ENCODE peak calls at places on chromosome 2, in five cellular contexts. M is fibroblast of lung, A is transverse colon, Y is cardiac muscle cell, K is HCT116. Q is an unnamed sample.

GRCh38 chr2:12766421-12766879 is 49.7 kb downstream of the TRIB2 start:
- DNase-seq in K (no peak), A (no peak), Y (peak; percentile 30), M (no peak), Q (peak; percentile 12)

GRCh38 chr2:100253786-100254185 is 68.5 kb downstream of the LONRF2 start:
- DNase-seq in K (no peak), Y (no peak), M (no peak), A (no peak), Q (no peak)

GRCh38 chr2:220194630-220195029 is 567.2 kb downstream of the SLC4A3 start:
- DNase-seq in K (no peak), M (no peak), A (no peak), Y (no peak), Q (no peak)

GRCh38 chr2:188291617-188292445 is at the start of gene GULP1:
- DNase-seq in M (peak; percentile 80), A (peak; percentile 76), Y (peak; percentile 76), K (no peak), Q (no peak)

GRCh38 chr2:11738589-11739436 is 7.6 kb upstream of the LPIN1 start:
- DNase-seq in M (peak; percentile 95), K (peak; percentile 39), A (peak; percentile 68), Y (peak; percentile 95), Q (no peak)

GRCh38 chr2:178527592-178527991 is 47.3 kb downstream of the PLEKHA3 start:
- DNase-seq in K (no peak), A (no peak), M (no peak), Y (no peak), Q (no peak)

GRCh38 chr2:113009617-113010016 is 4.4 kb downstream of the IL36A start:
- DNase-seq in Y (no peak), A (no peak), K (no peak), M (no peak), Q (no peak)

GRCh38 chr2:177905640-177906039 is 166.9 kb downstream of the PDE11A start:
- DNase-seq in M (no peak), Y (no peak), A (no peak), K (no peak), Q (no peak)

GRCh38 chr2:165009466-165009865 is 54.1 kb upstream of the SLC38A11 start:
- DNase-seq in A (no peak), K (no peak), Y (no peak), M (no peak), Q (peak; percentile 74)

GRCh38 chr2:221791840-221792239 is 219.7 kb upstream of the EPHA4 start:
- DNase-seq in Y (no peak), A (no peak), M (no peak), K (no peak), Q (no peak)

GRCh38 chr2:103153580-103153979 is 391.7 kb downstream of the TMEM182 start:
- DNase-seq in M (no peak), A (no peak), Y (no peak), K (no peak), Q (no peak)
- H3K27ac ChIP-seq in M (no peak overlapping the region), A (no peak overlapping the region), Y (no peak overlapping the region), K (no peak overlapping the region), Q (no peak overlapping the region)

DNA sequence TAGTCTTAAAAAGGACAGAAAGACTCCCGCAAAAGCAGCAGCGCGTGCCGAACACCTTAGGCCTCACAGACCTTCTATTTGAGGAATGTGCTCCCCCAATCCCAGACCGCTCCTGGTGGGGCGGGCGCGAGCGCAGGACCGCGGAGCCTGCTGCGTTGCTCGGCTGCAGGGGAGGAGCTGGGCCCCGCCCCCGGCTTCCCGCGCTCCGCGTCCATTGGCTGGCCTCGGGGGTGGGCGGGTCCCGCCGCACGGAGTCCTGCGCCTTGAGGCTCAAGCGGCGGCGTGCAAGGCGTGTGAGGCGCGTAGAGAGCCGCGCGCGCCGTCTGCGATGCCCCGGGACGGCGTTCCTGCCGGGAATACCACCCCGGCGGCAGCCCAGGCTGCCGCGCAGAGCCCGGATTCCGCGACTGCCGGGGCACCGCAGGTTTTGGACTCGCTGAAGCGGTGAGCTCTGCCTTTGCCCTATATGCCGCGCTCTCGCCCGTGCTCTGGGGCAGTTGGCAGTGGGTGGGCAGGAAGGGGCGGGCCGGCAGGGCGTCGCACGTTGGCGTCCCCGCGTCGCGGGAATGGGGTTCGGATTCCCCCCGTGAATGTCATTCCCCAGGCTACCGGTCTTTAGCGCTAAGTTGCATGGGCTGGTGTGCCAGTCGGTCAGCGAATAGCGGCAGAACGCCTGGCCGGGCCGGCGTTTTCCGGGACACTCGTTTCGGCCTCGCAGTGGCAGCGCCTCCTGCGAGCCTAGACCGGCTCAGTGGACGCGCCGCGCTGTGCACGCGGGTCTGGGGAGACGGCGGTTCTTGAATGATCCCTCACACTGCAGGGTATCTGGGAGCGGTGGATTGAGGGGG is 49.6 kb upstream of the PAIP2B start:
- DNase-seq in A (peak; percentile 91), M (peak; percentile 62), K (peak; percentile 84), Y (peak; percentile 89), Q (no peak)
- H3K27ac ChIP-seq in A (peak overlapping the region; percentile 69), M (no peak overlapping the region), K (peak overlapping the region; percentile 70), Y (no peak overlapping the region), Q (no peak overlapping the region)

GRCh38 chr2:72185166-72185565 is 37.5 kb upstream of the CYP26B1 start:
- DNase-seq in K (no peak), A (no peak), Y (no peak), M (no peak), Q (no peak)

GRCh38 chr2:72183466-72183865 is 35.8 kb upstream of the CYP26B1 start:
- DNase-seq in Y (no peak), M (no peak), A (no peak), K (no peak), Q (no peak)

GRCh38 chr2:72181616-72182015 is 34.0 kb upstream of the CYP26B1 start:
- DNase-seq in K (no peak), M (no peak), A (no peak), Y (no peak), Q (no peak)

GRCh38 chr2:72180351-72180750 is 32.7 kb upstream of the CYP26B1 start:
- DNase-seq in M (no peak), K (no peak), A (no peak), Y (no peak), Q (no peak)

DNA sequence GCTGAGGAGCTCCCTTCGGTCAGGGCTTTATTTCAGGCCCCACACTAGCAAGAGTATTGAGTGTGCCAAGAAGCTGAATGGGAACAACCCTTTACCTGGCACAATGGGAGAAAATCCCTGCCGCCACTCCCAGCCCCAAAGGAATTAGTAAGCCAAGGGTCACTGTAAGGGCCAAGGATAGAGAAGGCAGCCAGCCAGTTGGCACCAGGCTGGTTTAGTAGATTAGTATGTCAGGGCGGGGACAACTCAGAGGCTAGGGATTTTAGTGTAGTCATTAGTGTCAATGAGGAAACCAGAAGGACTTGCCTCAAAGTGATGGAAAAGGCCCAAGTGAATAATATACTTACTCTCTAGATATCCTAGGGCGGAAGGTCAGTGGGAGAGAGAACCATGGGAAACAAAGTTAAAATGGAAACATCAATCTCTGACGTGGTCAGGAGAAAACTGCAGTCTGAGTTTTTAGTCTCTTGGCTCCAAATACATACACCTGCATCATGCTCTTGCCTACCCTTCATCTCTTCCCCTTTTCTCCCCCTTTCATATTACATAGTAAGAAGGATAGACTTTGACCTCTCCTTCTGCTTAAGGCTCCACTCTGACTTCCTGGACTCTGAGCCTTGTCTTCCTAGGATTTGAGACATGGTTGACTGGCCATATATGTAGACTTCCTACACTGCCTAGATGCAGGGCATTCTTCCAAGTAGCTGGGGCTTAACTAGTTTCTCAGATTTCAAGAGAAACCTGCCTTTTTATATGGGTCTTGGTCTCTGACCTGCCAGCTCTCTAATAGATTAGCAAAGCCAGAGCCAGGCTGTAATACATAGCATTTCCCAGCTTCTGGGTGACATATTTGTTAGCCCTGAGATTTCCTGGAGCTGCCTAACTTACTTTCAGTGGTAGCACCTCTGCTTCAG is 35.1 kb upstream of the CYP26B1 start:
- DNase-seq in M (no peak), Y (no peak), K (no peak), A (peak; percentile 81), Q (no peak)
- H3K27ac ChIP-seq in M (no peak overlapping the region), Y (no peak overlapping the region), K (no peak overlapping the region), A (peak overlapping the region; percentile 80), Q (no peak overlapping the region)

GRCh38 chr2:241298554-241299165 is 16.8 kb downstream of the HDLBP start:
- DNase-seq in M (no peak), Y (no peak), A (no peak), K (no peak), Q (no peak)

GRCh38 chr2:241291977-241292376 is 23.5 kb downstream of the HDLBP start:
- DNase-seq in M (no peak), Y (no peak), K (no peak), A (no peak), Q (no peak)

GRCh38 chr2:241296767-241297166 is 18.7 kb downstream of the HDLBP start:
- DNase-seq in K (no peak), M (no peak), A (no peak), Y (no peak), Q (no peak)

GRCh38 chr2:241291152-241291551 is 24.3 kb downstream of the HDLBP start:
- DNase-seq in Y (no peak), A (no peak), K (no peak), M (no peak), Q (no peak)

DNA sequence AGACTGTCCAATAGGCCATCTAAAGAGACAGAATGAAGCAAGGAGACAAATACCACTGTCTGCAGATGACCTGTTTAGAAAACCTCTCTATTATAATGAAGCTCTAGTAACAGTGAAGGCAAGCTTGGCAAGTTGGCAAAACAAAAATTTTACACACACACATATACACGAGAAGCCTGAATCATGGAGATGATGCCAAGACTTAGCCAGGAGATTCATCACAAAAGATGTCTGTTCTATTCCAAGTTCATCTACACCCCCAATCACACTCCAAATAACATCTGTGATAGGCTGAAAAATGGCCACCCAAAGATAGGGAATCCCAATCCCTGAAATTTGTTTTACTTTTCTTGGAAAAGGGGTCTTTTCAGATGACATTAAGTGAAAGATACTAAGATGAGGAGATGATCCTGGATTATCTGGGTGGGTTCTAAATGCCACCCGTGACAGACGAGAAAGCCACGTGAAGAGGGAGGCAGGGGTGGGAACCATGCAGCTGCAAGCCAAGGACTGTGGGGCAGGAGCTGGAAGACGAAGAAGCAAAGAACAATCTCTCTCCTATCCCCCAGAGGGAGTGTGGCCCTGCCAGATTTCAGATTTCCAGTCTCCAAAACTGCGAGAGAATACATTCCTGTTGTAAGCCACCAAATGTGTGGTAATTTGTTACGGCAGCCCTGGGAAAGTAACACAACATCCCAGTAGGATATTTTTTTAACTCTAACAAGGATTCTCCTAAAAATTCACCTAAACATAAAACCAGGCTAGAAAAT is 20.0 kb downstream of the HDLBP start:
- DNase-seq in A (no peak), M (no peak), Y (peak; percentile 23), K (no peak), Q (no peak)
- H3K27ac ChIP-seq in A (no peak overlapping the region), M (no peak overlapping the region), Y (no peak overlapping the region), K (no peak overlapping the region), Q (no peak overlapping the region)

GRCh38 chr2:169599568-169599967 is 15.4 kb downstream of the PPIG start:
- DNase-seq in M (no peak), K (no peak), A (no peak), Y (no peak), Q (no peak)

GRCh38 chr2:169598982-169599381 is 14.8 kb downstream of the PPIG start:
- DNase-seq in K (no peak), Y (no peak), M (no peak), A (no peak), Q (no peak)
- H3K27ac ChIP-seq in K (no peak overlapping the region), Y (no peak overlapping the region), M (no peak overlapping the region), A (no peak overlapping the region), Q (no peak overlapping the region)

GRCh38 chr2:239048771-239049170 is 200.9 kb downstream of the TWIST2 start:
- DNase-seq in K (no peak), A (no peak), M (no peak), Y (no peak), Q (no peak)
- H3K27ac ChIP-seq in K (no peak overlapping the region), A (no peak overlapping the region), M (no peak overlapping the region), Y (no peak overlapping the region), Q (no peak overlapping the region)